ENCODE peak calls at places on chromosomes 16 and 17, in five cellular contexts. Y, J, V, D and N are unnamed samples.

GRCh38 chr16:19284207-19284606 is 1.3 kb upstream of the CLEC19A start:
- DNase-seq in V (no peak), Y (no peak), D (no peak), J (peak), N (no peak)

GRCh38 chr16:17408955-17409441 is 61.8 kb downstream of the XYLT1 start:
- DNase-seq in J (no peak), Y (no peak), D (no peak), V (no peak), N (no peak)

GRCh38 chr17:7932483-7932891 is 481 bp downstream of the CNTROB start:
- DNase-seq in J (no peak), V (peak), Y (no peak), D (no peak), N (peak)

GRCh38 chr16:68040506-68041288 is 17.6 kb downstream of the DUS2 start:
- DNase-seq in V (peak), Y (peak), J (peak), D (peak), N (peak)

GRCh38 chr17:32486701-32487459 is at the start of gene CDK5R1:
- DNase-seq in D (peak), Y (peak), J (no peak), V (peak), N (peak)

GRCh38 chr16:72255785-72256184 is 83.8 kb upstream of the PMFBP1 start:
- DNase-seq in V (no peak), Y (no peak), D (no peak), J (no peak), N (no peak)

GRCh38 chr17:7475764-7476422 is 3.5 kb downstream of the ZBTB4 start:
- DNase-seq in Y (no peak), J (no peak), D (no peak), V (no peak), N (peak)

GRCh38 chr16:3119701-3120408 is 7.5 kb downstream of the ZNF205 start:
- DNase-seq in J (no peak), V (no peak), D (no peak), Y (no peak), N (no peak)

GRCh38 chr16:47110939-47111338 is 32.8 kb downstream of the NETO2 start:
- DNase-seq in J (no peak), Y (no peak), D (no peak), V (no peak), N (no peak)

GRCh38 chr17:82089723-82090548 is 8.1 kb downstream of the FASN start:
- DNase-seq in D (no peak), Y (no peak), J (no peak), V (no peak), N (no peak)

GRCh38 chr17:43790311-43790940 is 10.2 kb downstream of the CFAP97D1 start:
- DNase-seq in J (no peak), V (no peak), Y (no peak), D (no peak), N (peak)

GRCh38 chr17:74394275-74394950 is 27.1 kb downstream of the GPR142 start:
- DNase-seq in J (no peak), D (no peak), Y (no peak), V (no peak), N (no peak)

GRCh38 chr16:55711959-55712876 is 56.4 kb downstream of the SLC6A2 start:
- DNase-seq in V (peak), J (peak), D (peak), Y (peak), N (peak)

GRCh38 chr17:40307001-40307690 is 1.8 kb upstream of the RARA start:
- DNase-seq in Y (peak), D (no peak), V (peak), J (no peak), N (no peak)

GRCh38 chr17:48718781-48719641 is 3.3 kb downstream of the PRAC1 start:
- DNase-seq in J (no peak), Y (peak), D (no peak), V (peak), N (peak)

GRCh38 chr16:4404247-4404966 is 12.0 kb downstream of the CORO7 start:
- DNase-seq in D (no peak), J (no peak), V (peak), Y (peak), N (peak)

GRCh38 chr17:75755205-75755901 is 9.6 kb downstream of the GALK1 start:
- DNase-seq in D (no peak), J (no peak), Y (peak), V (no peak), N (no peak)

GRCh38 chr17:76075364-76076099 is 951 bp downstream of the GALR2 start:
- DNase-seq in Y (peak), J (no peak), D (no peak), V (peak), N (peak)

GRCh38 chr16:83924686-83925085 is 25.8 kb downstream of the MLYCD start:
- DNase-seq in Y (no peak), J (no peak), D (no peak), V (no peak), N (no peak)

GRCh38 chr17:37111329-37111728 is 162.6 kb downstream of the AATF start:
- DNase-seq in J (no peak), Y (no peak), V (no peak), D (no peak), N (no peak)

GRCh38 chr17:81002409-81003361 is 11.0 kb downstream of the CHMP6 start:
- DNase-seq in D (no peak), Y (no peak), V (no peak), J (no peak), N (peak)

GRCh38 chr17:6259899-6260298 is 175.0 kb downstream of the AIPL1 start:
- DNase-seq in V (no peak), J (no peak), Y (no peak), D (no peak), N (no peak)

GRCh38 chr16:3012246-3012645 is 477 bp upstream of the CLDN9 start:
- DNase-seq in J (no peak), V (no peak), D (no peak), Y (no peak), N (no peak)

GRCh38 chr16:22369221-22369811 is 5.1 kb downstream of the CDR2 start:
- DNase-seq in V (no peak), J (no peak), Y (no peak), D (peak), N (no peak)